ENCODE peak calls at places on chromosomes 3 and 15, in six cellular contexts. R is CD8-positive, alpha-beta memory T cell; I is activated naive CD8-positive, alpha-beta T cell treated with anti-CD3 and anti-CD28 coated beads for 36 hours; G is central memory CD8-positive, alpha-beta T cell; X is psoas muscle; A is stimulated activated CD4-positive, alpha-beta T cell treated with anti-CD3 and anti-CD28 coated beads, Interleukin-4, amount 100 ng/mL, for 1 hour. S is an unnamed sample.
A peak's percentile ranks its signal among the peaks of the same experiment; 100 is the strongest.

GRCh38 chr15:99421172-99421656 is 144.6 kb upstream of the MEF2A start:
- DNase-seq in G (no peak), I (no peak), X (no peak), R (peak; percentile 24), A (peak; percentile 24), S (no peak)

GRCh38 chr15:78004919-78005634 is 72.4 kb downstream of the TBC1D2B start:
- DNase-seq in X (peak; percentile 83), R (no peak), A (no peak), I (no peak), G (no peak), S (peak; percentile 8)

GRCh38 chr3:183515968-183516851 is 39.3 kb downstream of the KLHL6 start:
- DNase-seq in I (peak; percentile 43), A (peak; percentile 24), R (peak; percentile 76), X (no peak), G (peak; percentile 22), S (no peak)

GRCh38 chr3:172161959-172162358 is 122.6 kb downstream of the FNDC3B start:
- DNase-seq in G (no peak), A (no peak), R (no peak), X (no peak), I (no peak), S (no peak)

GRCh38 chr15:28081594-28081993 is 17.5 kb downstream of the OCA2 start:
- DNase-seq in G (no peak), I (no peak), A (no peak), R (no peak), X (no peak), S (no peak)

GRCh38 chr3:193857996-193858395 is 265.0 kb downstream of the OPA1 start:
- DNase-seq in A (no peak), R (no peak), X (no peak), G (no peak), I (no peak), S (no peak)

GRCh38 chr15:71052356-71052755 is 62.9 kb upstream of the THSD4 start:
- DNase-seq in I (no peak), G (no peak), R (no peak), A (no peak), X (no peak), S (no peak)

GRCh38 chr15:86650084-86650483 is 570.4 kb downstream of the AGBL1 start:
- DNase-seq in A (no peak), R (no peak), X (no peak), I (no peak), G (no peak), S (no peak)

GRCh38 chr3:169945313-169945712 is 21.3 kb upstream of the SEC62 start:
- DNase-seq in R (no peak), A (peak; percentile 31), X (no peak), G (no peak), I (peak; percentile 55), S (no peak)

GRCh38 chr15:98649621-98649995 is 1.3 kb downstream of the IGF1R start:
- DNase-seq in X (peak; percentile 50), G (no peak), I (peak; percentile 73), A (peak; percentile 58), R (peak; percentile 26), S (no peak)

GRCh38 chr15:77634266-77634962 is 1.7 kb upstream of the LINGO1 start:
- DNase-seq in X (peak; percentile 50), A (peak; percentile 66), R (peak; percentile 16), I (peak; percentile 71), G (peak; percentile 20), S (peak; percentile 44)